ENCODE peak calls at places on chromosomes 12 and 14, in seven cellular contexts. M, T, R, B, K, H and Y are unnamed samples.

GRCh38 chr12:49901986-49902385 is 1.7 kb downstream of the FAIM2 start:
- DNase-seq in M (no peak), T (no peak), R (no peak), B (no peak), K (no peak), H (no peak), Y (no peak)

GRCh38 chr12:109915171-109916040 is 15.3 kb downstream of the TCHP start:
- DNase-seq in M (no peak), T (no peak), R (no peak), B (no peak), K (no peak), H (no peak), Y (no peak)

GRCh38 chr12:115227137-115227615 is 543.2 kb upstream of the TBX3 start:
- DNase-seq in M (peak; percentile 65), T (no peak), R (no peak), B (no peak), K (no peak), H (no peak), Y (peak; percentile 76)

GRCh38 chr12:113080692-113081091 is 24.2 kb downstream of the DTX1 start:
- DNase-seq in M (no peak), T (no peak), R (no peak), B (no peak), K (no peak), H (no peak), Y (no peak)

GRCh38 chr12:127145543-127145928 is 1121.4 kb upstream of the TMEM132C start:
- DNase-seq in M (no peak), T (no peak), R (no peak), B (no peak), K (no peak), H (no peak), Y (no peak)

GRCh38 chr12:97312570-97313135 is 150.0 kb upstream of the RMST start:
- DNase-seq in M (no peak), T (no peak), R (no peak), B (no peak), K (no peak), H (no peak), Y (no peak)

GRCh38 chr12:52317443-52318052 is 3.6 kb downstream of the KRT83 start:
- DNase-seq in M (no peak), T (no peak), R (no peak), B (no peak), K (no peak), H (no peak), Y (no peak)

GRCh38 chr14:104879983-104880565 is 15.0 kb downstream of the CEP170B start:
- DNase-seq in M (no peak), T (no peak), R (no peak), B (peak; percentile 65), K (no peak), H (no peak), Y (no peak)

GRCh38 chr12:98373982-98374381 is 141.4 kb upstream of the TMPO start:
- DNase-seq in M (no peak), T (no peak), R (no peak), B (no peak), K (no peak), H (no peak), Y (no peak)

GRCh38 chr12:57104292-57104910 is 6.8 kb downstream of the STAT6 start:
- DNase-seq in M (no peak), T (no peak), R (no peak), B (no peak), K (no peak), H (no peak), Y (no peak)

GRCh38 chr12:93115646-93116045 is 186.6 kb upstream of the EEA1 start:
- DNase-seq in M (no peak), T (no peak), R (no peak), B (no peak), K (no peak), H (no peak), Y (no peak)

GRCh38 chr14:55272922-55273321 is 1.7 kb downstream of the FBXO34 start:
- DNase-seq in M (no peak), T (no peak), R (no peak), B (no peak), K (no peak), H (no peak), Y (no peak)

GRCh38 chr12:43143278-43143677 is 408.7 kb downstream of the ADAMTS20 start:
- DNase-seq in M (no peak), T (no peak), R (no peak), B (no peak), K (no peak), H (no peak), Y (no peak)

GRCh38 chr12:48973992-48974673 is 2.6 kb upstream of the WNT10B start:
- DNase-seq in M (no peak), T (no peak), R (no peak), B (peak; percentile 83), K (peak; percentile 63), H (no peak), Y (no peak)

GRCh38 chr14:59931237-59931636 is 11.3 kb downstream of the LRRC9 start:
- DNase-seq in M (no peak), T (no peak), R (no peak), B (no peak), K (no peak), H (no peak), Y (no peak)

GRCh38 chr12:32084753-32085152 is 21.9 kb upstream of the BICD1 start:
- DNase-seq in M (no peak), T (no peak), R (no peak), B (no peak), K (no peak), H (no peak), Y (no peak)

GRCh38 chr14:32726516-32726915 is 212.2 kb upstream of the NPAS3 start:
- DNase-seq in M (no peak), T (no peak), R (no peak), B (no peak), K (no peak), H (no peak), Y (no peak)

GRCh38 chr12:106769546-106769945 is 4.9 kb upstream of the RIC8B start:
- DNase-seq in M (no peak), T (no peak), R (no peak), B (no peak), K (no peak), H (no peak), Y (peak; percentile 80)

GRCh38 chr12:64236549-64236948 is 14.5 kb upstream of the KICS2 start:
- DNase-seq in M (no peak), T (no peak), R (no peak), B (no peak), K (no peak), H (no peak), Y (no peak)

GRCh38 chr12:81896771-81897170 is 137.6 kb upstream of the PPFIA2 start:
- DNase-seq in M (no peak), T (no peak), R (peak; percentile 33), B (no peak), K (no peak), H (no peak), Y (no peak)

GRCh38 chr12:77682488-77682887 is 148.2 kb upstream of the NAV3 start:
- DNase-seq in M (no peak), T (no peak), R (no peak), B (no peak), K (no peak), H (no peak), Y (no peak)